ENCODE peak calls at places on chromosomes 11 and 22, in four cellular contexts. N, M, L and S are unnamed samples.

GRCh38 chr11:65506770-65507485 is 8.1 kb downstream of the MALAT1 start:
- DNase-seq in M (no peak), L (no peak), N (peak; percentile 76), S (no peak)

GRCh38 chr11:47711225-47711624 is 3.9 kb downstream of the AGBL2 start:
- DNase-seq in M (no peak), N (no peak), L (no peak), S (no peak)

GRCh38 chr11:110830344-110831141 is 118.3 kb upstream of the ARHGAP20 start:
- DNase-seq in L (no peak), M (no peak), N (no peak), S (no peak)

GRCh38 chr22:46460835-46461234 is 76.6 kb downstream of the CELSR1 start:
- DNase-seq in L (no peak), M (no peak), N (no peak), S (no peak)

GRCh38 chr11:104668797-104669463 is 229.3 kb downstream of the CASP12 start:
- DNase-seq in M (peak; percentile 16), N (no peak), L (no peak), S (no peak)

GRCh38 chr11:65575568-65576231 is at the start of gene EHBP1L1:
- DNase-seq in N (no peak), L (no peak), M (peak; percentile 88), S (peak; percentile 97)

GRCh38 chr22:18096823-18097222 is 13.8 kb upstream of the TUBA8 start:
- DNase-seq in L (no peak), N (no peak), M (no peak), S (no peak)

GRCh38 chr11:8056810-8057463 is 24.1 kb upstream of the TUB start:
- DNase-seq in M (peak; percentile 55), L (no peak), N (no peak), S (no peak)

GRCh38 chr11:3203221-3204043 is 15.2 kb downstream of the MRGPRG start:
- DNase-seq in M (peak; percentile 33), L (no peak), N (no peak), S (no peak)

GRCh38 chr11:119566299-119566698 is 143.3 kb upstream of the THY1 start:
- DNase-seq in M (no peak), N (no peak), L (no peak), S (no peak)

GRCh38 chr11:70180906-70181305 is 22.2 kb upstream of the FADD start:
- DNase-seq in L (no peak), M (no peak), N (no peak), S (no peak)

GRCh38 chr11:11611381-11611780 is 10.4 kb downstream of the GALNT18 start:
- DNase-seq in N (no peak), M (peak; percentile 41), L (no peak), S (no peak)

GRCh38 chr22:32326647-32327046 is 31.0 kb upstream of the RFPL3 start:
- DNase-seq in L (no peak), N (no peak), M (no peak), S (no peak)

GRCh38 chr11:63901660-63902059 is 15.3 kb downstream of the RCOR2 start:
- DNase-seq in M (no peak), L (no peak), N (no peak), S (no peak)

GRCh38 chr11:1078191-1078601 is 3.5 kb downstream of the MUC2 start:
- DNase-seq in L (no peak), N (no peak), M (no peak), S (no peak)

GRCh38 chr11:69573751-69574382 is 67.1 kb upstream of the CCND1 start:
- DNase-seq in M (no peak), N (no peak), L (no peak), S (no peak)

GRCh38 chr11:63564056-63564784 is 1.0 kb upstream of the PLAAT2 start:
- DNase-seq in L (no peak), N (peak; percentile 2), M (no peak), S (no peak)

GRCh38 chr11:83612891-83613766 is 327.0 kb upstream of the CCDC90B start:
- DNase-seq in M (no peak), L (no peak), N (peak; percentile 13), S (no peak)

GRCh38 chr11:9714540-9714939 is 50.7 kb downstream of the SWAP70 start:
- DNase-seq in N (no peak), M (no peak), L (no peak), S (no peak)

GRCh38 chr22:25027959-25028840 is 75.7 kb downstream of the KIAA1671 start:
- DNase-seq in N (no peak), M (no peak), L (no peak), S (peak; percentile 34)

GRCh38 chr11:777288-778255 is at the start of gene GATD1:
- DNase-seq in L (peak; percentile 95), N (peak; percentile 58), M (peak; percentile 100), S (peak; percentile 100)

GRCh38 chr22:29854432-29854831 is 16.4 kb upstream of the ASCC2 start:
- DNase-seq in L (no peak), M (no peak), N (no peak), S (no peak)

GRCh38 chr11:46055371-46055770 is 65.9 kb downstream of the PHF21A start:
- DNase-seq in M (peak; percentile 6), N (no peak), L (no peak), S (no peak)